ENCODE peak calls at places on chromosome 15, in four cellular contexts. L is HepG2, I is K562, V is GM12878. D is an unnamed sample.

GRCh38 chr15:73930371-73930770 is 4.1 kb downstream of the LOXL1 start:
- DNase-seq in V (no peak), I (no peak), L (no peak), D (no peak)

GRCh38 chr15:77630956-77631789 is 1.5 kb downstream of the LINGO1 start:
- DNase-seq in I (no peak), L (no peak), V (no peak), D (no peak)

GRCh38 chr15:74381190-74381453 is 13.7 kb upstream of the CYP11A1 start:
- DNase-seq in I (no peak), V (no peak), L (no peak), D (no peak)

GRCh38 chr15:83372434-83372873 is 74.7 kb upstream of the SH3GL3 start:
- DNase-seq in I (no peak), L (no peak), V (no peak), D (no peak)

GRCh38 chr15:76935620-76936019 is 4.1 kb downstream of the RCN2 start:
- DNase-seq in L (no peak), I (no peak), V (peak), D (no peak)

GRCh38 chr15:71654714-71655174 is 155.6 kb upstream of the NR2E3 start:
- DNase-seq in V (no peak), I (no peak), L (peak), D (no peak)

GRCh38 chr15:77526582-77527163 is 106.0 kb downstream of the HMG20A start:
- DNase-seq in L (no peak), I (no peak), V (no peak), D (no peak)

GRCh38 chr15:95017950-95018349 is 786.6 kb downstream of the MCTP2 start:
- DNase-seq in L (no peak), I (peak), V (no peak), D (no peak)

GRCh38 chr15:48548376-48548775 is 97.1 kb downstream of the FBN1 start:
- DNase-seq in V (no peak), L (no peak), I (no peak), D (no peak)

GRCh38 chr15:27827336-27827735 is 271.8 kb downstream of the OCA2 start:
- DNase-seq in I (no peak), V (no peak), L (no peak), D (no peak)

GRCh38 chr15:61112231-61112630 is 116.9 kb downstream of the RORA start:
- DNase-seq in V (no peak), L (no peak), I (no peak), D (no peak)

GRCh38 chr15:78620021-78620838 is 566 bp downstream of the CHRNA3 start:
- DNase-seq in V (no peak), I (no peak), L (no peak), D (peak)

GRCh38 chr15:77974098-77974414 is 103.5 kb downstream of the TBC1D2B start:
- DNase-seq in V (no peak), L (no peak), I (no peak), D (no peak)

GRCh38 chr15:65377105-65377975 is 462 bp downstream of the IGDCC3 start:
- DNase-seq in I (no peak), L (no peak), V (no peak), D (peak)

GRCh38 chr15:83920115-83920514 is 266.2 kb downstream of the ADAMTSL3 start:
- DNase-seq in V (no peak), I (no peak), L (no peak), D (no peak)

GRCh38 chr15:39110746-39111145 is 470.1 kb upstream of the THBS1 start:
- DNase-seq in I (no peak), L (no peak), V (no peak), D (no peak)

GRCh38 chr15:93049914-93050534 is 39.0 kb downstream of the RGMA start:
- DNase-seq in I (no peak), L (no peak), V (no peak), D (no peak)

GRCh38 chr15:51267714-51268105 is 70.7 kb downstream of the CYP19A1 start:
- DNase-seq in V (no peak), L (no peak), I (no peak), D (peak)

GRCh38 chr15:87123676-87124382 is 1044.2 kb downstream of the AGBL1 start:
- DNase-seq in V (no peak), L (no peak), I (peak), D (no peak)

GRCh38 chr15:30023798-30024295 is 58.9 kb upstream of the GOLGA8J start:
- DNase-seq in V (no peak), I (no peak), L (no peak), D (no peak)

GRCh38 chr15:24944939-24945338 is 9.8 kb upstream of the SNRPN start:
- DNase-seq in I (no peak), V (no peak), L (peak), D (no peak)

GRCh38 chr15:52111517-52112202 is 915 bp downstream of the BCL2L10 start:
- DNase-seq in V (no peak), L (no peak), I (no peak), D (no peak)

GRCh38 chr15:38647683-38648082 is 83.1 kb upstream of the RASGRP1 start:
- DNase-seq in I (no peak), L (peak), V (no peak), D (peak)

GRCh38 chr15:31230630-31231485 is 95.8 kb upstream of the KLF13 start:
- DNase-seq in L (no peak), V (peak), I (no peak), D (no peak)

GRCh38 chr15:56342653-56343052 is 22.6 kb upstream of the TEX9 start:
- DNase-seq in V (no peak), L (no peak), I (no peak), D (no peak)

GRCh38 chr15:93417156-93418077 is 328.4 kb upstream of the RGMA start:
- DNase-seq in L (no peak), I (no peak), V (no peak), D (no peak)

GRCh38 chr15:76480267-76480666 is 143.7 kb downstream of the ISL2 start:
- DNase-seq in I (no peak), V (no peak), L (no peak), D (no peak)

GRCh38 chr15:85336870-85337269 is 43.5 kb upstream of the AKAP13 start:
- DNase-seq in L (no peak), V (no peak), I (no peak), D (no peak)

DNA sequence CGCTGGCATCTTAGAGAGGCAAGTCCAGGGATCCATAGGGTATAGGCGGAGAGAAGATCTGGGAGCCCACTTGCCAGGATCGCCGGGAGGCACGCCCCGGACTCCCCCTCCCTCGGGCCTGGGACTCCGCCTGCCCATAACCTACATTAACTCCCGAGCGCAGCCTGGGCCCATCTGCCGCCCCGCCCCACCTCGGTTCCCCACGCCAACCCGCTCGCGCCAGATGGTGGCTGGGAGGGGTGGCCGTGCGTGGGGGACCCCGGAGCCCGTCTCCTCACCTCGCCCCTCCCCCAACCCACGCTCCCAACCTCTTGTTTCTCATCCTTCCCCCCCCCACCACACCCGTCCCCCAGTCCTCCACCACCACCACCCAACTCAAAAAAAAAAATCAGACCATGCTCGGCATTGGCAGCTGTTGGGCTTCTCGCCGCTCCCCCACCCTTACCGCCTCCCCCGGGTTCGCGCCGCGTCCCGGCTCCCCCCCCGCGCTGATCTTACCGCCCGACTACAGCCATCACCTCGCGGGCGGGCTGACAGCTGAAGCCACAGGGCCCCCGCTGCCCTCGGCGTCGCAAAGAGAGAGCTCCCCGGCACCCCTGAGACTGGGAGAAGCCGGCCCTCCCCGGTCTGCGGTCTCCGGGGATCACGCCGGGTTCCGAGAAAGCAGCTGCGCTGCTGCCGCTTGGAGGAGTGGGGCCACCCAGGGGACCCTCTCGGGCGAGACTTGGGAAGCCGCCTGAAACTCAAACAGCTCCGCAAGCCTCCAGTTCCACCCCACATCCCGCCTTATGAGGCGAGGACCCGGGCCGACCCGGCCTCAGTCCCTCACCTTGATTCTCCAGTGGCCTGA is 1.4 kb upstream of the DLL4 start:
- DNase-seq in I (peak), V (no peak), L (no peak), D (no peak)
- H3K4me3 ChIP-seq in I (peak), V (peak), L (peak), D (peak)

GRCh38 chr15:90233701-90234518 is at the start of the genes CIB1 and GDPGP1:
- DNase-seq in L (peak), V (peak), I (peak), D (peak)
- TF ChIP-seq POLR2A in L (peak), V (peak), I (peak), D (peak)

GRCh38 chr15:41001524-41001923 is 48.3 kb downstream of the CHAC1 start:
- DNase-seq in I (no peak), L (no peak), V (no peak), D (peak)
- TF ChIP-seq CHD4 in I (no peak), L (no peak), V (no peak), D (no peak)

DNA sequence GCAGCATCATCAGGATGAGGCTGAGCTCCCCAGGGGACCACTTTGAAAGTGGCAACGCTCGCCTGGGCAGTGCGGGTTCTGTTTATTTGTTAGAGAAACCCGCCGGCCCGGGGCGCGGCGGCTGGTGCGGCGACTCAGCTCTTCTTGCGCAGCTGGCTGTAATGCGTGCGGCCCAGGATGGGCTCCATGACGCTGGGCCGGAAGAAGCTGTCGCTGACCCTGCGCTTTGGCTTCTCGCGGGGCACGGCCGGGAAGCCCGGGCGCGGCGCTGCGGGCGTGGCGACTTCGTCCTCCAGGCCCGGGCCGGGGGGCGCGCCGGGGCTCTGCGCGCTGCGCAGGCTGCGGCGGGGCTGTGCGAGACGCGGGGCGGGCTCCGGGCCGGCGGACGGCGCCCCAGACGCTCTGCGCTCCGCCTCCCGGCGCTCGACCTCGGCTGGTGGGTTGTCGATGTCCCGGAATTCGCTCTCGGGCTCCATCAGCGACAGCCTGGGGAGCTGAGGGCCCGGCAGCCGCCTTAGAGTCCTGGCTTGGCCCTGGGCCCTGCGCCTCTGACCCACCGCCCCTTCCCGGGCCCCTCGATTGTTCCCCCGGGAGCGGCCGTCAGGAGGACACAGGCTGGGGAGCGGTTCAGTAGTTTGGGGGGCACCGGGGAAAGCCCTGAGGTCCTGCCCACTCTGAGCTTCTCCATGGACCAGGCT is 10.3 kb upstream of the KIF7 start:
- DNase-seq in V (no peak), I (no peak), L (no peak), D (peak)
- H3K4me3 ChIP-seq in V (no peak), I (no peak), L (peak), D (peak)

GRCh38 chr15:68820589-68821189 is at the start of gene ANP32A:
- DNase-seq in V (peak), L (peak), I (peak), D (peak)
- TF ChIP-seq POLR2A in V (peak), L (no peak), I (peak), D (peak)

GRCh38 chr15:99961011-99961441 is 227.8 kb upstream of the LYSMD4 start:
- DNase-seq in I (peak), V (no peak), L (no peak), D (peak)

GRCh38 chr15:99962006-99962561 is 228.8 kb upstream of the LYSMD4 start:
- DNase-seq in V (no peak), I (no peak), L (no peak), D (no peak)

GRCh38 chr15:99965376-99965775 is 232.1 kb upstream of the LYSMD4 start:
- DNase-seq in I (no peak), L (no peak), V (no peak), D (no peak)

GRCh38 chr15:99963976-99964375 is 230.7 kb upstream of the LYSMD4 start:
- DNase-seq in V (no peak), L (no peak), I (no peak), D (no peak)

DNA sequence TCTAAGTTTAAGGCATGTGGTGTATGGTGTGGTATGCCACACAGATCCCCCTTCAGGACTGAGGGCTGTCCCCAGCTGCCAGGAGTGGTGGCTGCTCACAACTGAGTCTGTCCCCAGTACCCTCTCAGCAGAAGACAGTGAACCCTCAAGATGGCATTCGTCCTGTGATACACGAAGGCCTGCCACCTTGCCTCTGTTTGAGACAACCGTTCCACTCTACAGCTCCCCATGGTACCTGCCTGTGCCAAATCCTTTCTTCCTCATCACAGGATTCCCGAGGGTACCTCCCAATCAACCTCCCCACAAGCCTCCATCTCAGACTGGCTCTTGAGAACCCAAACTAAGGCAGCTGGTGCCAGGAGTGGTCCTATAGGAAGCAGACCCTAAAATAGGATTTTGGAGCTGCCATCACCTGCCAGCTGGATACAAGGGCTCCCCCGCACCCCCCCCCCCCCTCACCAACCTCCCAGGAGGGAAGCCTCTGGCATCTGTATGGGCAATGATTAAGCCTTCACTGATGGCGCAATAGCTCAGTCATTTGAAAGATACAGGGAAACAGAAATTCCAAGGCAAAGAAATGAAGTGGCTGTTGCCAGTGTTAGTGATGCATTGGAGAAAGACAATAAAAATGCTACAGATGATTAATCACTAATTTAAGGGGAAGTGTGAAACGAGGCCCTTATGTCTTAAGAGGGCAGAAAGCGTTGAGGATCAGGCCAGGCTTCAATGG is 230.0 kb upstream of the LYSMD4 start:
- DNase-seq in V (no peak), L (no peak), I (no peak), D (no peak)
- TF ChIP-seq CHD4 in V (no peak), L (no peak), I (no peak), D (no peak)

DNA sequence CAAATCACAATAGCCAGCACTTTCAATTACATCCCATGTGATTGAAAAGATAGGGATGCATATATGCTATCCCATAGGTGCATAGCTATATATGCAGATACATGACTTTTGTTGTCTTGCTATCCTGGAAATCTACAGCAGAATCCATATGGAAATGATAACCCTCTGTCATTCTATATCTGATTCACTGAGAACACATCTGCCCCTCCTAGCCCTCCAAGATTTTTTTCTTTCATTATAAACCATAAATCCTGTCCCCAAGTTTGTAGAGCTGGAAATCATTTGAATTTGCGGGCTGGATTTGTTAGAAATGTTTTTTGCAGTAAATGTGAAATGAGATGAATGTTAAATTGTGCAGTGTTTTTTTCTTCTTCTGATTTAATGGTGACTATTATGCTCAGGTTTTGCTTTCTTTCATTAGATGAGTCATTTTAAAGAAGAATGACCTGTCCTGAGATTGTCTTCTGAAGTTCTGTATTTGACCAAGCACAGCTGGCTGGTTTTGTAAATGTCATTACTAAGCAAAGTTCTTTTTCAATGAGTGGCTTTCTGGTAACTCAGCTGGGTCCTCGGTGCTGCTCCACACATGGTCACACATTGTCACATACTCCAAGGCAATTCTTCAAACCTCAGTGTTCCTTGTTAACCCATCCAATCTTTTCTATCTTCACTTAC is 25.4 kb upstream of the ABHD17C start:
- DNase-seq in I (no peak), V (no peak), L (no peak), D (no peak)
- H3K4me3 ChIP-seq in I (no peak), V (no peak), L (no peak), D (no peak)

GRCh38 chr15:70053703-70054229 is 44.0 kb downstream of the TLE3 start:
- DNase-seq in L (no peak), I (no peak), V (no peak), D (no peak)

GRCh38 chr15:70053006-70053702 is 44.6 kb downstream of the TLE3 start:
- DNase-seq in L (no peak), V (no peak), I (no peak), D (no peak)

GRCh38 chr15:70050447-70050846 is 47.3 kb downstream of the TLE3 start:
- DNase-seq in V (no peak), I (no peak), L (no peak), D (no peak)

GRCh38 chr15:70050970-70051369 is 46.7 kb downstream of the TLE3 start:
- DNase-seq in L (no peak), I (no peak), V (no peak), D (no peak)

GRCh38 chr15:70051948-70052633 is 45.6 kb downstream of the TLE3 start:
- DNase-seq in I (no peak), V (no peak), L (no peak), D (no peak)
- TF ChIP-seq POLR2A in I (no peak), V (peak), L (no peak), D (no peak)

GRCh38 chr15:66767370-66767769 is 65.3 kb downstream of the SMAD6 start:
- DNase-seq in I (no peak), V (no peak), L (no peak), D (no peak)

GRCh38 chr15:66766282-66767228 is 64.5 kb downstream of the SMAD6 start:
- DNase-seq in V (no peak), L (no peak), I (no peak), D (peak)

GRCh38 chr15:66764067-66764428 is 62.0 kb downstream of the SMAD6 start:
- DNase-seq in L (no peak), I (no peak), V (no peak), D (no peak)

GRCh38 chr15:66763186-66764066 is 61.4 kb downstream of the SMAD6 start:
- DNase-seq in I (no peak), L (no peak), V (no peak), D (peak)

DNA sequence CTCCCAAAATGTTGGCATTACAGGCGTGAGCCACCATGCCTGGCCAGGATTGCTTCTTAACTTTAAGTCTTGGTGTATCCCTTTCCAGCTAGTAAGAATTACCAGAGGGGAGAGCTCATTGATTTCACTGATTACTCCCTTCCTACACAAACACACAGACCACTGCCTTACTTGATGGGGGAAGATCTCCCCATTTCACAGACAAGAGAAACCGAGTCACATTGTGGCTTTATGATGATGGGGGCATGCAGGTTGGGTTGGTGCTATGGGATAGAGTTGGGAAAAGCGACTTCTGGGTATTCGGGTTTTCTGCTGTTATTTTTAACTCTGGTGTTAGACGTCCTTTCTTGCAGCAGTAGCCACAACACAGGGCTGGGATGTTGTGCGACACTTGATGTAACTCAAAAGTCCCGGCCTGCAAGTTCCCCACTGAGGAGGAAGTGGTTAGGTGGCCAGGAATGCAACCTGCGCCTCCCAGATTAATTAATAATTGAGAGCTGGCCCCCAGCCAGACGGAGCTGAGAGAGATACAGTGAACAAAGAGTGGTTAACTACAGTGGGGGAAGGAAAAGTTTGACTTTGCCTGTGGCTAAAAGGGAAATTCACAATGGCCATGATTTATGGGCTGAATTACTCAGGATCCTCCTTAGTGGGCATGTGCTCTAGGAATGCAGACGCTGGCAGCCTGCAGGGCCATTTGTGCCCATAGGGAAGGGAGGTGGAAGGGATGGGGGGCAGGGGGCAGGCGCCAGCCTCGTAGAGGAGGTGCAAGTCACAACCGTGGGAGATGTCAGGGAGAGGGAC is 63.6 kb downstream of the SMAD6 start:
- DNase-seq in I (peak), V (peak), L (peak), D (peak)
- TF ChIP-seq CHD4 in I (no peak), V (no peak), L (peak), D (no peak)

D was measured in A549.